ENCODE peak calls at places on chromosome 2, in four cellular contexts. W is HepG2, A is H1, N is GM12878. Y is an unnamed sample.

GRCh38 chr2:72003796-72004195 is 143.9 kb downstream of the CYP26B1 start:
- DNase-seq in A (no peak), W (no peak), N (no peak), Y (peak)

GRCh38 chr2:191756753-191757152 is 78.8 kb downstream of the NABP1 start:
- DNase-seq in A (no peak), W (no peak), N (no peak), Y (no peak)

GRCh38 chr2:150919899-150920298 is 341.8 kb downstream of the RBM43 start:
- DNase-seq in N (no peak), W (no peak), A (no peak), Y (no peak)

GRCh38 chr2:29293830-29294438 is 178.7 kb downstream of the CLIP4 start:
- DNase-seq in W (peak), N (no peak), A (no peak), Y (peak)

GRCh38 chr2:25336446-25336845 is 5.3 kb downstream of the DNMT3A start:
- DNase-seq in N (no peak), W (no peak), A (no peak), Y (no peak)

GRCh38 chr2:238157506-238158017 is 1.2 kb upstream of the ERFE start:
- DNase-seq in N (no peak), W (no peak), A (no peak), Y (no peak)

GRCh38 chr2:26563686-26564085 is 77.5 kb downstream of the CIB4 start:
- DNase-seq in N (no peak), A (no peak), W (no peak), Y (no peak)

GRCh38 chr2:48508461-48509124 is 21.4 kb upstream of the STON1 start:
- DNase-seq in A (peak), W (peak), N (no peak), Y (no peak)

GRCh38 chr2:190197143-190197720 is 122.4 kb downstream of the HIBCH start:
- DNase-seq in A (no peak), W (no peak), N (no peak), Y (no peak)

GRCh38 chr2:120441351-120441700 is 95.4 kb downstream of the INHBB start:
- DNase-seq in N (no peak), A (no peak), W (no peak), Y (no peak)

GRCh38 chr2:11500702-11501303 is 33.0 kb upstream of the GREB1 start:
- DNase-seq in N (peak), W (no peak), A (no peak), Y (no peak)

GRCh38 chr2:142254057-142254456 is 123.2 kb upstream of the LRP1B start:
- DNase-seq in W (no peak), N (no peak), A (no peak), Y (no peak)
- TF ChIP-seq SP1 in W (no peak), N (no peak), A (no peak), Y (no peak)

GRCh38 chr2:135248611-135249010 is 196.5 kb downstream of the RAB3GAP1 start:
- DNase-seq in N (no peak), W (no peak), A (no peak), Y (no peak)

GRCh38 chr2:135245055-135245454 is 193.0 kb downstream of the RAB3GAP1 start:
- DNase-seq in A (no peak), N (no peak), W (peak), Y (peak)

GRCh38 chr2:135246856-135247255 is 194.8 kb downstream of the RAB3GAP1 start:
- DNase-seq in A (no peak), W (no peak), N (no peak), Y (no peak)
- TF ChIP-seq SUZ12 in A (no peak), W (no peak), N (no peak), Y (no peak)

GRCh38 chr2:137183206-137183605 is 417.9 kb downstream of the THSD7B start:
- DNase-seq in W (no peak), N (no peak), A (no peak), Y (no peak)
- TF ChIP-seq SP1 in W (no peak), N (no peak), A (no peak), Y (no peak)

DNA sequence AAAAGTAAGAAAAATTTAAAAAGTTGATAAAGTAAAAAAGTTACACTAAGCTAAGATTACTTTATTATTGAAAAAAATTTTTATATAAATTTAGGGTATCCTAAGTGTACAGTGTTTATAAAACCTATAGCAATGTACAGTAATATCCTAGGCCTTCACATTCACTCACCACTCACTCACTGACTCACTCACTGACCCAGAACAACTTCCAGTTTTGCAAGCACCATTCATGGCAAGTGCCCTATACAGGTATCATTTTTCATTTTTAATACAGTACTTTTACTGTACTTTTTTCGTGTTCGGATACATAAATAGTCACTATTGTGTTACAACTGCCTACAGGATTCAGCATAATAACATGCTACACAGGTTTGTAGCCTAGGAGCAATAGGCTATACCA is 8.9 kb upstream of the THUMPD2 start:
- DNase-seq in N (no peak), A (no peak), W (no peak), Y (no peak)
- TF ChIP-seq SUZ12 in N (no peak), A (no peak), W (no peak), Y (no peak)

GRCh38 chr2:176583530-176584101 is 314.4 kb downstream of the MTX2 start:
- DNase-seq in W (no peak), N (no peak), A (no peak), Y (no peak)
- TF ChIP-seq SP1 in W (no peak), N (no peak), A (no peak), Y (no peak)

GRCh38 chr2:73259276-73259675 is 25.0 kb downstream of the FBXO41 start:
- DNase-seq in W (no peak), N (no peak), A (no peak), Y (no peak)

GRCh38 chr2:73262108-73262651 is 22.1 kb downstream of the FBXO41 start:
- DNase-seq in W (peak), N (no peak), A (no peak), Y (no peak)

GRCh38 chr2:73259704-73260337 is 24.5 kb downstream of the FBXO41 start:
- DNase-seq in W (no peak), N (no peak), A (no peak), Y (no peak)

GRCh38 chr2:73258913-73259215 is 24.8 kb downstream of the CCT7 start:
- DNase-seq in N (no peak), A (no peak), W (no peak), Y (no peak)

DNA sequence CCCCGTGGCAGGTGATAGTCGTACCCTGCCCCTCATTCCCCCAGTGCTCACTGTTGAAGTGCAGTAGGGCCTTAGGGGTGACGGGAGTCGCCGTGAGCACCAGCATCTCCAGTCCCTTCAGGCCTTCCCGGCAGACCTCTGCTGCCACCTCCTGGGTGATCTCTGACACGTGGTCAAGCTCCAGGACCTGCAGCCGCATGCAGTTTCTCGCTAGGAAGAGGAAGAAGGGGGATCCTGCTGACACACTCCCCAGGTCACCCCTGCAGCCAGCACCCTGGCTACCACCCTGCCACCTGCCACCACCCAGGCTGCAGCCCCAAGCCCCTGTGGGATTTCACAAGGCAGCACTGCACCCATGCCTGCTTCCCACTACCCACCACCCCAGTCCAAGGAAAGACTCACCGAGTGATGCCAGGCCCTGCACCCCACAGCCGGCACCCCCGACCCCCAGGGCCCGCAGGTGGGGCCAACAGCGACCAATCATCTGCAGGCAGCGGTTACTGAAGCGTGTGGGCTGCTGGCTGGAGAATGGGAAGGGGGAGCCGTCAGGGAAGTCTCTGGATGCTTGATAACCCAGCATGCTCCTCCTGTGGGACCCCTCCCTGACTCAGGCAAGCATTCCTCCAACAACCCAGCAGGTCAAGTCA is 23.8 kb downstream of the FBXO41 start:
- DNase-seq in W (peak), A (no peak), N (no peak), Y (peak)
- TF ChIP-seq SUZ12 in W (no peak), A (no peak), N (no peak), Y (no peak)

DNA sequence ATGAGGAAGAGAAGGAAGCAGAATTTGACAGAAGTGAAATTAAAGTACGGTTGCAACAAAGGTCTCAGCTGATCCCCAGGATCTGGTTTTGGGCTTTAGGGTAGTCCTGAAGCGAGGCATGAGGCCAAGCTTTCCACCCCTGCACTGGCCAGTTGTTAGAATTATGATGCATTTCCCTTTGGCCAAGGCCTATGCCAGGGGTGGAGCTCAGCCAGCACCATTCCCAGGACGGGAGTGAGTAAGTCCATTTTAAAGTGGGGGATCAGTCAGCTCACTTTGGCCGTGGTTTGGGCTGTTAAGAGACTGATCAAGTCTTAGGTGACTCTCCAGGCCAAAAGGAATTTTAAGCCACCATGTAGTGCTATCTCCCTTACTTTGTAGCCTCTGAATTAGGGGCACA is 314.5 kb upstream of the MMADHC start:
- DNase-seq in A (no peak), W (no peak), N (no peak), Y (no peak)
- TF ChIP-seq SP1 in A (no peak), W (no peak), N (no peak), Y (no peak)

DNA sequence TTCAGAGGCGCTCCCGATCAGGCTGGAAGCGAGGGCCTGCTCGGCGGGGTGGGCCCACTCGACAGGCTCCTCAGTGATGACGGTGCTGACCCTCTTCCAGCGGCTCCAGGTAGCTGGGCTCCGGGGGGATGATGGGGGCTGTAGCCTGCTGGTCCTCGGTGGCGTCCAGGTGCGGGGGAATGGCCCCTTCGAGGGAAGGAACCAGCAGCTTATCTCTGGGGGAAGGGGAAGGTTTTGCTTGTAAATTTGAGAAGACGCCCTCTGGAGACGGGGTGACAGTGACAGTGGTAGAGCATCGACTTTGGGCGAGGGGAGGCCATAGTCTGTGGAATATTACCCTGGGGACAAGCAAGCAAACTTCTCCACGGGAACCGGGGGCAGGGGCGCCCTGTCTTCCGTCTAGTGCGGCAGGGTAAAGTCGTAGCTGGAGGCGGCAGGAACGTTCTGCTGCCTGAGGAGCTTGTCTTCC is 891.9 kb upstream of the LRRTM1 start:
- DNase-seq in N (no peak), W (no peak), A (no peak), Y (no peak)
- TF ChIP-seq SUZ12 in N (no peak), W (no peak), A (no peak), Y (no peak)

GRCh38 chr2:106054336-106054735 is 139.8 kb downstream of the UXS1 start:
- DNase-seq in A (no peak), N (no peak), W (no peak), Y (no peak)

GRCh38 chr2:106053116-106053515 is 141.0 kb downstream of the UXS1 start:
- DNase-seq in A (no peak), W (no peak), N (no peak), Y (no peak)

GRCh38 chr2:106054880-106055655 is 139.0 kb downstream of the UXS1 start:
- DNase-seq in A (no peak), W (no peak), N (no peak), Y (no peak)

GRCh38 chr2:106057206-106057605 is 136.9 kb downstream of the UXS1 start:
- DNase-seq in W (peak), A (no peak), N (no peak), Y (no peak)

GRCh38 chr2:106053581-106053980 is 140.5 kb downstream of the UXS1 start:
- DNase-seq in W (no peak), A (no peak), N (no peak), Y (no peak)
- TF ChIP-seq SP1 in W (no peak), A (no peak), N (no peak), Y (no peak)

GRCh38 chr2:234687718-234688475 is 191.0 kb upstream of the ARL4C start:
- DNase-seq in W (no peak), A (no peak), N (no peak), Y (no peak)

GRCh38 chr2:234682492-234683228 is 185.8 kb upstream of the ARL4C start:
- DNase-seq in A (no peak), W (peak), N (no peak), Y (no peak)

GRCh38 chr2:234689911-234690379 is 193.1 kb upstream of the ARL4C start:
- DNase-seq in W (no peak), N (no peak), A (no peak), Y (no peak)

GRCh38 chr2:234683950-234684349 is 187.1 kb upstream of the ARL4C start:
- DNase-seq in N (no peak), A (no peak), W (no peak), Y (no peak)

GRCh38 chr2:234686088-234686890 is 189.4 kb upstream of the ARL4C start:
- DNase-seq in A (peak), W (peak), N (no peak), Y (no peak)
- TF ChIP-seq SUZ12 in A (no peak), W (no peak), N (no peak), Y (no peak)